ENCODE peak calls at places on chromosomes 11 and 22, in nine cellular contexts. S is upper lobe of right lung; J is cardiac muscle cell; X is naive thymus-derived CD4-positive, alpha-beta T cell; U is heart right ventricle; B is right lobe of liver; L is ovary; I is AG04450; T is A549. K is an unnamed sample.

GRCh38 chr11:38593649-38594048 is 1995.6 kb upstream of the RAG2 start:
- DNase-seq in I (peak; percentile 61), T (no peak), S (no peak), X (no peak), J (no peak), U (no peak), L (no peak), B (no peak), K (no peak)

GRCh38 chr11:66636411-66636810 is 2.1 kb upstream of the RBM4 start:
- DNase-seq in S (no peak), X (no peak), I (no peak), U (no peak), T (no peak), L (no peak), B (no peak), J (no peak), K (no peak)

GRCh38 chr11:83766932-83767331 is 480.8 kb upstream of the CCDC90B start:
- DNase-seq in J (no peak), T (no peak), B (no peak), S (no peak), U (no peak), L (no peak), X (no peak), I (no peak), K (no peak)

GRCh38 chr11:61482513-61482912 is 26.0 kb upstream of the LRRC10B start:
- DNase-seq in X (no peak), L (no peak), S (no peak), J (peak; percentile 33), T (peak; percentile 67), I (no peak), B (peak; percentile 36), U (no peak), K (no peak)

GRCh38 chr11:107719557-107720304 is 7.9 kb upstream of the SLN start:
- DNase-seq in S (no peak), X (no peak), I (no peak), T (no peak), B (no peak), L (no peak), J (no peak), U (no peak), K (no peak)

GRCh38 chr22:37077802-37078448 is 26.4 kb downstream of the KCTD17 start:
- DNase-seq in S (peak; percentile 86), L (peak; percentile 57), I (peak; percentile 10), T (peak; percentile 76), X (peak; percentile 85), U (peak; percentile 70), B (peak; percentile 67), J (peak; percentile 72), K (peak; percentile 75)

GRCh38 chr22:21624880-21625791 is 4.7 kb downstream of the YDJC start:
- DNase-seq in L (no peak), X (no peak), I (no peak), J (no peak), S (no peak), U (no peak), T (no peak), B (no peak), K (no peak)

GRCh38 chr11:88345949-88346348 is 8.4 kb upstream of the CTSC start:
- DNase-seq in I (no peak), S (no peak), B (no peak), T (no peak), U (no peak), J (no peak), X (no peak), L (no peak), K (no peak)

GRCh38 chr22:29326481-29326880 is 11.0 kb upstream of the RASL10A start:
- DNase-seq in U (no peak), X (no peak), J (no peak), T (no peak), L (no peak), S (no peak), B (no peak), I (no peak), K (no peak)

GRCh38 chr22:40631925-40632324 is 4.6 kb downstream of the MRTFA start:
- DNase-seq in X (no peak), T (no peak), J (no peak), L (no peak), S (no peak), I (no peak), B (no peak), U (no peak), K (no peak)
- H3K27ac ChIP-seq in X (no peak overlapping the region), T (no peak overlapping the region), J (no peak overlapping the region), L (no peak overlapping the region), S (no peak overlapping the region), I (no peak overlapping the region), B (no peak overlapping the region), U (no peak overlapping the region), K (no peak overlapping the region)

GRCh38 chr11:131609921-131610320 is 239.5 kb downstream of the NTM start:
- DNase-seq in L (no peak), I (no peak), S (no peak), J (no peak), U (no peak), B (no peak), T (no peak), X (no peak), K (no peak)

GRCh38 chr11:131614514-131615085 is 244.2 kb downstream of the NTM start:
- DNase-seq in T (no peak), S (no peak), U (no peak), J (no peak), I (no peak), X (no peak), L (no peak), B (no peak), K (no peak)

GRCh38 chr11:131606936-131607335 is 236.5 kb downstream of the NTM start:
- DNase-seq in B (no peak), U (no peak), J (no peak), I (no peak), X (no peak), L (no peak), T (no peak), S (no peak), K (no peak)

GRCh38 chr11:131612576-131612975 is 242.2 kb downstream of the NTM start:
- DNase-seq in L (no peak), T (no peak), U (peak; percentile 43), X (no peak), S (no peak), J (no peak), B (no peak), I (no peak), K (no peak)

GRCh38 chr11:131609317-131609716 is 238.9 kb downstream of the NTM start:
- DNase-seq in X (no peak), T (no peak), S (no peak), J (no peak), I (peak; percentile 7), B (no peak), U (no peak), L (no peak), K (no peak)
- H3K4me3 ChIP-seq in X (no peak overlapping the region), T (no peak overlapping the region), S (no peak overlapping the region), J (no peak overlapping the region), I (no peak overlapping the region), B (no peak overlapping the region), U (no peak overlapping the region), L (no peak overlapping the region), K (no peak overlapping the region)

GRCh38 chr11:27514558-27514957 is 8.0 kb upstream of the LIN7C start:
- DNase-seq in S (no peak), X (no peak), J (no peak), U (no peak), B (peak; percentile 30), L (no peak), I (no peak), T (no peak), K (no peak)

GRCh38 chr11:27509953-27510352 is 3.4 kb upstream of the LIN7C start:
- DNase-seq in U (no peak), T (no peak), S (no peak), I (no peak), X (no peak), B (no peak), J (no peak), L (no peak), K (no peak)

GRCh38 chr11:27518522-27518921 is 12.0 kb upstream of the LIN7C start:
- DNase-seq in B (no peak), T (no peak), X (no peak), J (no peak), I (no peak), L (no peak), S (no peak), U (no peak), K (no peak)

GRCh38 chr11:27512238-27512637 is 5.7 kb upstream of the LIN7C start:
- DNase-seq in L (no peak), X (no peak), B (no peak), T (no peak), I (no peak), U (no peak), J (no peak), S (no peak), K (no peak)

DNA sequence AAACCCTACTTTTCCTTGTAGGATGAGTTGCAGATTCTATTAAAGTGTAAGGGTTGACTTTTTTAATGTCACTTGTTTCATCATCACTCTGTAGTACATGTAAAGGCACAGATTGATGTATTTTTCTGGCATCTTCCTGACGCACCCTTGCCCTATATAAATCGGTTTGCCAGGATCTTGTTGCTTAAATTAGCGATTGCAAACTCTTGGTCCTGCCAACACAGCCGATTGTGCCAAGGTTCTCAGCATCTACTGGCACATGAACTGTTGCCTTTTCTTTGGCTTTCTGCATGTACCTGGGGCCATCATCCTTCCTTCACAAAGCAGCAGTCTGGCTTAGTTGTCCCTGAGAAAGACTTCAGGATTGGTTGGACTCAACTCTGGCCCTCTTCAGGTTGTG is 7.5 kb upstream of the LIN7C start:
- DNase-seq in S (no peak), L (no peak), T (no peak), U (peak; percentile 28), I (no peak), X (no peak), B (peak; percentile 23), J (no peak), K (no peak)
- H3K27ac ChIP-seq in S (no peak overlapping the region), L (no peak overlapping the region), T (no peak overlapping the region), U (peak overlapping the region; percentile 54), I (no peak overlapping the region), X (no peak overlapping the region), B (peak overlapping the region; percentile 65), J (no peak overlapping the region), K (no peak overlapping the region)

DNA sequence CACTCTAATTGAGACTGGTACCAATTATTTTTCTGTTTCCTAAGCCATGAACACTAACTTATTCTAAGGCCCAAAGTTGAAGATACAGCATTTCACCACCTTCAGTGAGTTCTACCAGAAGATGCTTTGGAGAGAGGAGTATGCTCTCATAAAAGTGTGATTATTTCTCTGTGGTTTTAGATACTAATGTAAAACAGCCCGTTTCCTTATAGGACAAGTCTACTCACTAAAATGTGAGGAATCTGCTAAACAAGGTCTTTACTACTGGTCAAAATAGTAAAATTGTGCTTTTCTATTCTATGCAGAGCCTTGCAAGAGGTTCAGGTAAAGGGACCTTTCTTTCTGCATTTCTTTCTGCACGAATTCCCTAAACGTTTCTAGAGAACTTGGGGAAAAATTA is 2.4 kb downstream of the LGR4 start:
- DNase-seq in X (no peak), J (no peak), B (no peak), S (no peak), L (no peak), I (no peak), T (no peak), U (no peak), K (no peak)
- H3K4me3 ChIP-seq in X (no peak overlapping the region), J (peak overlapping the region; percentile 85), B (peak overlapping the region; percentile 70), S (no peak overlapping the region), L (peak overlapping the region; percentile 8), I (no peak overlapping the region), T (peak overlapping the region; percentile 89), U (peak overlapping the region; percentile 86), K (no peak overlapping the region)

GRCh38 chr11:77395460-77396175 is 78.3 kb downstream of the PAK1 start:
- DNase-seq in T (no peak), X (no peak), B (no peak), S (no peak), J (peak; percentile 35), U (no peak), L (no peak), I (no peak), K (no peak)
- H3K27ac ChIP-seq in T (no peak overlapping the region), X (no peak overlapping the region), B (peak overlapping the region; percentile 30), S (no peak overlapping the region), J (no peak overlapping the region), U (no peak overlapping the region), L (no peak overlapping the region), I (no peak overlapping the region), K (peak overlapping the region; percentile 51)